ENCODE peak calls at places on chromosomes 1 and 21, in six cellular contexts. J, Y, A, Z, K and X are unnamed samples.

GRCh38 chr1:217191441-217191840 is 439.4 kb downstream of the GPATCH2 start:
- DNase-seq in A (peak; percentile 32), J (no peak), K (no peak), Y (no peak), Z (peak; percentile 12), X (no peak)

GRCh38 chr1:185317886-185318310 is 855 bp upstream of the IVNS1ABP start:
- DNase-seq in J (peak; percentile 65), Z (peak; percentile 56), K (peak; percentile 96), A (no peak), Y (peak; percentile 64), X (peak; percentile 52)

GRCh38 chr1:228404107-228404720 is 2.4 kb downstream of the TRIM11 start:
- DNase-seq in J (peak; percentile 16), Y (no peak), K (no peak), A (no peak), Z (no peak), X (no peak)

GRCh38 chr1:46203738-46204405 is 738 bp downstream of the LURAP1 start:
- DNase-seq in Z (no peak), K (no peak), Y (peak; percentile 34), J (no peak), A (no peak), X (peak; percentile 60)

GRCh38 chr1:7581754-7582264 is 189.3 kb upstream of the VAMP3 start:
- DNase-seq in A (no peak), J (no peak), K (no peak), Y (peak; percentile 33), Z (no peak), X (no peak)

GRCh38 chr21:34846601-34847112 is 177.9 kb downstream of the CLIC6 start:
- DNase-seq in A (peak; percentile 93), J (no peak), Y (peak; percentile 74), K (no peak), Z (peak; percentile 58), X (no peak)

GRCh38 chr1:168507828-168508227 is 36.0 kb downstream of the XCL2 start:
- DNase-seq in J (no peak), A (no peak), Z (no peak), Y (no peak), K (no peak), X (no peak)

GRCh38 chr1:110750446-110751029 is 75.8 kb upstream of the KCNA3 start:
- DNase-seq in K (no peak), J (no peak), A (no peak), Z (no peak), Y (no peak), X (no peak)

GRCh38 chr1:192190066-192190465 is 31.8 kb downstream of the RGS18 start:
- DNase-seq in Z (no peak), K (no peak), J (no peak), Y (no peak), A (no peak), X (no peak)

GRCh38 chr1:54381524-54381923 is 24.7 kb downstream of the SSBP3 start:
- DNase-seq in A (no peak), Z (no peak), J (no peak), K (no peak), Y (no peak), X (no peak)

GRCh38 chr1:54379481-54380284 is 26.5 kb downstream of the SSBP3 start:
- DNase-seq in Y (no peak), J (no peak), K (no peak), A (no peak), Z (no peak), X (peak; percentile 40)

GRCh38 chr1:54378157-54378883 is 27.9 kb downstream of the SSBP3 start:
- DNase-seq in K (no peak), Z (no peak), A (no peak), Y (no peak), J (peak; percentile 38), X (peak; percentile 90)

GRCh38 chr1:54378884-54379445 is 27.2 kb downstream of the SSBP3 start:
- DNase-seq in A (no peak), J (peak; percentile 18), Z (no peak), Y (no peak), K (no peak), X (peak; percentile 37)

GRCh38 chr1:54380285-54380882 is 25.8 kb downstream of the SSBP3 start:
- DNase-seq in Y (no peak), K (no peak), Z (no peak), A (no peak), J (no peak), X (no peak)
- H3K9me2 ChIP-seq in Y (no peaks in the 10 kb centered on the region), K (no peaks in the 10 kb centered on the region), Z (no peaks in the 10 kb centered on the region), A (no peaks in the 10 kb centered on the region), J (no peaks in the 10 kb centered on the region), X (no peaks in the 10 kb centered on the region)

GRCh38 chr1:77031101-77031662 is 163.9 kb downstream of the ST6GALNAC5 start:
- DNase-seq in Z (peak; percentile 40), A (peak; percentile 87), J (no peak), Y (peak; percentile 78), K (no peak), X (no peak)
- H3K9me2 ChIP-seq in Z (no peaks in the 10 kb centered on the region), A (no peaks in the 10 kb centered on the region), J (no peaks in the 10 kb centered on the region), Y (no peaks in the 10 kb centered on the region), K (no peaks in the 10 kb centered on the region), X (no peaks in the 10 kb centered on the region)

DNA sequence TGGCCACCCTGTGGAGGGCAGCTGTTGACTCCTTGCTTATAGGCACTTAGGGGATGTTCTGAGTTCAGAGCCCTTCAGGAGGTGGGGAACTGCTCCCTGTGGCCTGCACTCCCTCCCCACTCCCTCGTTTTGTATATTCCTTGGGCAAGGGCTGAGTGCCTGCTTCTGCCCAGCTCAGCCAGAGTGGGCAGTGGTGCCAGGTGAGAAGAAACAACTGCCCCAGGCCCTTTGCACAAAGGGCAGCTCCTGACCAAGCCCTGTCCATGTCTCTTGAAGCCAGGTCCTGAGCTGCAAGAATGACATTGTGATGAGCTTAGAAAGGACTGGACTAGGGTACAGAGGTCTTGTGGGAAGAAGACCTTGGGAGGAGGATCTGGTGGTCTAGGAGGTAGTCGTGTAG is 2.2 kb downstream of the AGTRAP start:
- DNase-seq in Z (no peak), J (no peak), Y (no peak), A (no peak), K (no peak), X (no peak)
- H3K9me2 ChIP-seq in Z (no peaks in the 10 kb centered on the region), J (no peaks in the 10 kb centered on the region), Y (no peaks in the 10 kb centered on the region), A (no peaks in the 10 kb centered on the region), K (no peaks in the 10 kb centered on the region), X (no peaks in the 10 kb centered on the region)

GRCh38 chr1:8816831-8817412 is 518 bp downstream of the RERE start:
- DNase-seq in A (peak; percentile 17), K (peak; percentile 57), Z (peak; percentile 41), J (peak; percentile 38), Y (peak; percentile 45), X (peak; percentile 54)
- H3K9me2 ChIP-seq in A (no peaks in the 10 kb centered on the region), K (no peaks in the 10 kb centered on the region), Z (no peaks in the 10 kb centered on the region), J (no peaks in the 10 kb centered on the region), Y (no peaks in the 10 kb centered on the region), X (no peaks in the 10 kb centered on the region)

GRCh38 chr21:15842565-15842880 is 112.7 kb downstream of the USP25 start:
- DNase-seq in K (no peak), Z (no peak), J (no peak), A (no peak), Y (no peak), X (no peak)
- H3K9me2 ChIP-seq in K (no peaks in the 10 kb centered on the region), Z (peaks cover 3% of the 10 kb centered on the region), J (no peaks in the 10 kb centered on the region), A (no peaks in the 10 kb centered on the region), Y (no peaks in the 10 kb centered on the region), X (no peaks in the 10 kb centered on the region)

GRCh38 chr1:112388436-112388835 is 7.6 kb upstream of the CTTNBP2NL start:
- DNase-seq in J (no peak), Y (peak; percentile 55), Z (no peak), K (no peak), A (no peak), X (peak; percentile 32)

GRCh38 chr1:112387807-112388206 is 8.2 kb upstream of the CTTNBP2NL start:
- DNase-seq in J (no peak), K (no peak), Y (no peak), A (no peak), Z (no peak), X (no peak)

GRCh38 chr1:112386024-112386723 is 9.8 kb upstream of the CTTNBP2NL start:
- DNase-seq in K (no peak), Z (no peak), Y (no peak), J (no peak), A (no peak), X (no peak)

GRCh38 chr1:112389689-112390088 is 6.3 kb upstream of the CTTNBP2NL start:
- DNase-seq in J (no peak), A (no peak), Z (no peak), K (no peak), Y (peak; percentile 57), X (no peak)

DNA sequence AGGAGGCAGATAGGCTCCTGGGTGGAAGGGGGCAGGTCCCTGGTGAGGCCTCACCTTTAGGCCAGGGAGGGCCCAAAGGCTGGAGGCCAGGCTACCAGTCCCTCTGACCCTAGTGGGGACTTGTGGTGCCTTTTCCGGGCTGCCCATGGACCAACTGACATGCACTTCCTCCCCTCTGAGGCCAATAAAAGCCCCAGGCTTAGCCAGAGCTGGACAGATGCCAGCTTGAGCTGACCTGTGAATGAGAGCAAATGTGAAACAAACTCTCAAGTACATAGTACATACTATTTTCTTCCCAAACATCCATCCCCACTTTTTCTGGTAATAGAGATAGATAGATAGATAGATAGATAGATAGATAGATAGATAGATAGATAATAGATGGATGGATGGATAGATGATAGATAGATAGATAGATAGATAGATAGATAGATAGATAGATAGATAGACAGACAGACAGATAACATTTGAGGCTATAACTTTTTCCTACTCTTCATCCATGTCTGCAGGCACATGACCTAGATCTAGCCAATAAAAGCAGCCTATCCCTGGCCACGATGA is 9.1 kb upstream of the CTTNBP2NL start:
- DNase-seq in J (no peak), Y (no peak), Z (no peak), K (no peak), A (no peak), X (no peak)
- H3K9me2 ChIP-seq in J (no peaks in the 10 kb centered on the region), Y (no peaks in the 10 kb centered on the region), Z (no peaks in the 10 kb centered on the region), K (no peaks in the 10 kb centered on the region), A (no peaks in the 10 kb centered on the region), X (no peaks in the 10 kb centered on the region)

DNA sequence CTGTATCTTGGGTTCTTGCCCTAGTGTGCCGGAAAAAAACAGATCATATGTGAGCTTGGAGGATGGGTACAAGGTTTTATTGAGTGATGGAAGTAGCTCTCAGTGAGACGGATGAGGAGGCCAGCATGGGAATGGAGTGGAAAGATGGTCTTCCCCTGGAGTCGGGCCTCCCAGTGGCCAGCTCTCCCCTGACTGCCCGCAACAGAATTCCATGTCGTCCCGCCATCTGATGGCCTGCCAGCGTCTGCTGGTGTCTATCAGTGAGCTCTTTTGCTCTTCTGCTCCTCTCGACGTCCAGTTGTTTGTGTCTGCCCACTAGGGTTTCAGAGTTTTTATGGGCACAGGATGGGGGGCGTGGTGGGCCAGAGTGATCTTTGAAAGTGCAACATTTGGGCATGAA is 315.2 kb upstream of the BRINP3 start:
- DNase-seq in Z (no peak), J (no peak), A (no peak), K (no peak), Y (no peak), X (no peak)
- H3K9me2 ChIP-seq in Z (no peaks in the 10 kb centered on the region), J (no peaks in the 10 kb centered on the region), A (no peaks in the 10 kb centered on the region), K (no peaks in the 10 kb centered on the region), Y (no peaks in the 10 kb centered on the region), X (no peaks in the 10 kb centered on the region)

GRCh38 chr1:215497516-215497915 is 69.6 kb upstream of the KCTD3 start:
- DNase-seq in A (no peak), Y (no peak), K (no peak), Z (no peak), J (no peak), X (peak; percentile 8)

GRCh38 chr1:215507119-215507518 is 60.0 kb upstream of the KCTD3 start:
- DNase-seq in K (no peak), A (no peak), Y (no peak), J (no peak), Z (no peak), X (no peak)

GRCh38 chr1:215502081-215502480 is 65.0 kb upstream of the KCTD3 start:
- DNase-seq in A (no peak), Y (no peak), Z (no peak), J (no peak), K (no peak), X (no peak)

GRCh38 chr1:215501496-215501895 is 65.6 kb upstream of the KCTD3 start:
- DNase-seq in Z (no peak), Y (no peak), J (no peak), A (no peak), K (no peak), X (no peak)
- H3K9me2 ChIP-seq in Z (no peaks in the 10 kb centered on the region), Y (no peaks in the 10 kb centered on the region), J (no peaks in the 10 kb centered on the region), A (no peaks in the 10 kb centered on the region), K (no peaks in the 10 kb centered on the region), X (peaks cover 6% of the 10 kb centered on the region)